ENCODE peak calls at places on chromosomes 3 and 15, in eight cellular contexts. Z, Y, U, L, B, M, W and V are unnamed samples.
A peak's percentile ranks its signal among the peaks of the same experiment; 100 is the strongest.

GRCh38 chr3:140219161-140219745 is 284.3 kb downstream of the CLSTN2 start:
- DNase-seq in Z (no peak), Y (no peak), U (no peak), L (no peak), B (peak; percentile 74), M (no peak), W (no peak), V (no peak)

GRCh38 chr15:56244811-56245576 is 1.3 kb upstream of the RFX7 start:
- DNase-seq in Z (no peak), Y (peak; percentile 22), U (no peak), L (peak; percentile 67), B (peak; percentile 24), M (no peak), W (no peak), V (no peak)

GRCh38 chr3:44050051-44050570 is 191.6 kb upstream of the TOPAZ1 start:
- DNase-seq in Z (no peak), Y (no peak), U (no peak), L (no peak), B (no peak), M (no peak), W (no peak), V (no peak)

GRCh38 chr3:48215466-48215865 is 7.8 kb upstream of the CAMP start:
- DNase-seq in Z (peak; percentile 57), Y (peak; percentile 37), U (no peak), L (no peak), B (no peak), M (no peak), W (no peak), V (no peak)

GRCh38 chr3:186286114-186286513 is 75.9 kb downstream of the DGKG start:
- DNase-seq in Z (no peak), Y (no peak), U (no peak), L (no peak), B (no peak), M (no peak), W (no peak), V (no peak)

GRCh38 chr15:96385195-96385594 is 54.7 kb downstream of the NR2F2 start:
- DNase-seq in Z (no peak), Y (no peak), U (no peak), L (no peak), B (no peak), M (no peak), W (no peak), V (no peak)

GRCh38 chr3:28727321-28727720 is 378.7 kb upstream of the AZI2 start:
- DNase-seq in Z (no peak), Y (no peak), U (no peak), L (no peak), B (no peak), M (no peak), W (no peak), V (no peak)

GRCh38 chr15:81302605-81303204 is 21.2 kb downstream of the STARD5 start:
- DNase-seq in Z (no peak), Y (no peak), U (no peak), L (no peak), B (no peak), M (no peak), W (no peak), V (no peak)

GRCh38 chr3:182139627-182140357 is 428.1 kb downstream of the SOX2 start:
- DNase-seq in Z (no peak), Y (no peak), U (no peak), L (no peak), B (no peak), M (no peak), W (peak; percentile 85), V (no peak)

GRCh38 chr3:9930804-9931418 is 2.7 kb upstream of the CRELD1 start:
- DNase-seq in Z (peak; percentile 22), Y (no peak), U (no peak), L (no peak), B (no peak), M (no peak), W (no peak), V (no peak)

GRCh38 chr3:59472541-59472940 is 422.7 kb upstream of the CFAP20DC start:
- DNase-seq in Z (no peak), Y (peak; percentile 42), U (no peak), L (no peak), B (no peak), M (no peak), W (no peak), V (no peak)

GRCh38 chr15:85805392-85805791 is 10.7 kb upstream of the KLHL25 start:
- DNase-seq in Z (no peak), Y (no peak), U (no peak), L (no peak), B (no peak), M (no peak), W (no peak), V (no peak)

GRCh38 chr15:96693990-96694517 is 363.6 kb downstream of the NR2F2 start:
- DNase-seq in Z (peak; percentile 11), Y (no peak), U (no peak), L (no peak), B (no peak), M (no peak), W (no peak), V (no peak)

GRCh38 chr15:48992545-48992944 is 28.8 kb upstream of the SHC4 start:
- DNase-seq in Z (no peak), Y (no peak), U (no peak), L (no peak), B (no peak), M (no peak), W (no peak), V (no peak)

GRCh38 chr15:27258287-27258686 is 287.3 kb downstream of the GABRG3 start:
- DNase-seq in Z (no peak), Y (no peak), U (no peak), L (no peak), B (peak; percentile 40), M (no peak), W (no peak), V (no peak)

GRCh38 chr15:38084289-38084688 is 149.8 kb downstream of the TMCO5A start:
- DNase-seq in Z (no peak), Y (no peak), U (no peak), L (peak; percentile 66), B (no peak), M (no peak), W (no peak), V (peak; percentile 35)

GRCh38 chr15:63211549-63211948 is 22.1 kb downstream of the RAB8B start:
- DNase-seq in Z (no peak), Y (no peak), U (no peak), L (no peak), B (no peak), M (no peak), W (no peak), V (no peak)

GRCh38 chr3:25094932-25095690 is 333.0 kb upstream of the RARB start:
- DNase-seq in Z (peak; percentile 34), Y (no peak), U (no peak), L (no peak), B (no peak), M (no peak), W (no peak), V (no peak)

GRCh38 chr3:197168606-197169005 is 129.8 kb downstream of the DLG1 start:
- DNase-seq in Z (peak; percentile 40), Y (peak; percentile 66), U (no peak), L (no peak), B (peak; percentile 43), M (no peak), W (no peak), V (peak; percentile 42)

GRCh38 chr15:56964182-56964581 is 45.7 kb downstream of the TCF12 start:
- DNase-seq in Z (peak; percentile 33), Y (no peak), U (no peak), L (peak; percentile 48), B (no peak), M (no peak), W (no peak), V (peak; percentile 16)

GRCh38 chr15:66503780-66504562 is 684 bp downstream of the RPL4 start:
- DNase-seq in Z (no peak), Y (peak; percentile 18), U (no peak), L (no peak), B (no peak), M (no peak), W (no peak), V (no peak)

GRCh38 chr15:100224206-100225185 is 117.3 kb downstream of the ADAMTS17 start:
- DNase-seq in Z (no peak), Y (no peak), U (no peak), L (no peak), B (no peak), M (no peak), W (no peak), V (no peak)